ENCODE peak calls at places on chromosome 12, in eight cellular contexts. W, E, R, D, V, M, Q and Y are unnamed samples.
A peak's percentile ranks its signal among the peaks of the same experiment; 100 is the strongest.

GRCh38 chr12:67025543-67026114 is 243.5 kb upstream of the CAND1 start:
- DNase-seq in W (no peak), E (no peak), R (no peak), D (no peak), V (no peak), M (peak; percentile 45), Q (no peak), Y (peak; percentile 4)

GRCh38 chr12:41142376-41142775 is 45.7 kb upstream of the PDZRN4 start:
- DNase-seq in W (no peak), E (no peak), R (no peak), D (no peak), V (no peak), M (no peak), Q (no peak), Y (no peak)

GRCh38 chr12:49900371-49900770 is 3.3 kb downstream of the FAIM2 start:
- DNase-seq in W (no peak), E (no peak), R (no peak), D (peak; percentile 7), V (no peak), M (no peak), Q (no peak), Y (no peak)

GRCh38 chr12:9646794-9647622 is 22.5 kb upstream of the CLEC2D start:
- DNase-seq in W (no peak), E (no peak), R (no peak), D (no peak), V (no peak), M (peak; percentile 9), Q (no peak), Y (peak; percentile 45)

GRCh38 chr12:9048930-9049329 is 59.6 kb downstream of the KLRG1 start:
- DNase-seq in W (no peak), E (no peak), R (no peak), D (no peak), V (no peak), M (no peak), Q (no peak), Y (no peak)

GRCh38 chr12:92977326-92977725 is 48.2 kb upstream of the EEA1 start:
- DNase-seq in W (no peak), E (no peak), R (no peak), D (no peak), V (no peak), M (no peak), Q (no peak), Y (no peak)

GRCh38 chr12:25552681-25553080 is 402 bp downstream of the LMNTD1 start:
- DNase-seq in W (no peak), E (no peak), R (no peak), D (no peak), V (no peak), M (no peak), Q (no peak), Y (peak; percentile 88)

GRCh38 chr12:4412462-4412861 is 33.0 kb upstream of the FGF23 start:
- DNase-seq in W (no peak), E (no peak), R (no peak), D (no peak), V (no peak), M (no peak), Q (no peak), Y (peak; percentile 14)

GRCh38 chr12:69642531-69642930 is 31.8 kb upstream of the LRRC10 start:
- DNase-seq in W (peak; percentile 65), E (no peak), R (no peak), D (no peak), V (no peak), M (no peak), Q (peak; percentile 53), Y (no peak)

GRCh38 chr12:26750531-26751171 is 82.3 kb downstream of the ITPR2 start:
- DNase-seq in W (no peak), E (no peak), R (no peak), D (no peak), V (no peak), M (no peak), Q (no peak), Y (no peak)

GRCh38 chr12:6493580-6494350 is at the start of gene NCAPD2:
- DNase-seq in W (peak; percentile 94), E (peak; percentile 93), R (peak; percentile 84), D (peak; percentile 89), V (peak; percentile 96), M (peak; percentile 98), Q (peak; percentile 95), Y (peak; percentile 95)

GRCh38 chr12:70640901-70641300 is 3.7 kb upstream of the PTPRB start:
- DNase-seq in W (no peak), E (no peak), R (no peak), D (no peak), V (no peak), M (no peak), Q (no peak), Y (no peak)

GRCh38 chr12:55831407-55831880 is 2.1 kb upstream of the DNAJC14 start:
- DNase-seq in W (no peak), E (no peak), R (no peak), D (no peak), V (no peak), M (no peak), Q (no peak), Y (no peak)

GRCh38 chr12:2035421-2036080 is 17.2 kb upstream of the CACNA1C start:
- DNase-seq in W (no peak), E (no peak), R (no peak), D (no peak), V (no peak), M (no peak), Q (no peak), Y (no peak)

GRCh38 chr12:18454330-18454729 is 193.0 kb downstream of the PIK3C2G start:
- DNase-seq in W (no peak), E (no peak), R (no peak), D (no peak), V (no peak), M (no peak), Q (no peak), Y (no peak)

GRCh38 chr12:12439636-12440035 is 82.8 kb downstream of the BORCS5 start:
- DNase-seq in W (no peak), E (no peak), R (no peak), D (no peak), V (no peak), M (peak; percentile 77), Q (no peak), Y (no peak)

GRCh38 chr12:12443482-12443881 is 86.6 kb downstream of the BORCS5 start:
- DNase-seq in W (peak; percentile 29), E (peak; percentile 65), R (no peak), D (peak; percentile 41), V (no peak), M (no peak), Q (peak; percentile 55), Y (no peak)

GRCh38 chr12:12441891-12442461 is 85.1 kb downstream of the BORCS5 start:
- DNase-seq in W (no peak), E (no peak), R (no peak), D (no peak), V (no peak), M (no peak), Q (no peak), Y (no peak)

GRCh38 chr12:12442548-12443071 is 85.7 kb downstream of the BORCS5 start:
- DNase-seq in W (no peak), E (no peak), R (no peak), D (no peak), V (no peak), M (no peak), Q (no peak), Y (peak; percentile 29)

GRCh38 chr12:12441051-12441807 is 84.4 kb downstream of the BORCS5 start:
- DNase-seq in W (no peak), E (no peak), R (no peak), D (no peak), V (no peak), M (no peak), Q (no peak), Y (no peak)
- H3K4me3 ChIP-seq in W (no peak overlapping the region), E (no peak overlapping the region), R (no peak overlapping the region), D (no peak overlapping the region), V (no peak overlapping the region), M (no peak overlapping the region), Q (no peak overlapping the region), Y (no peak overlapping the region)

GRCh38 chr12:121894633-121895032 is 6.0 kb downstream of the PSMD9 start:
- DNase-seq in W (no peak), E (peak; percentile 29), R (no peak), D (peak; percentile 37), V (no peak), M (peak; percentile 72), Q (no peak), Y (no peak)
- TF ChIP-seq CTCF in W (peak; percentile 5), E (peak; percentile 41), R (peak; percentile 10), D (peak; percentile 49), V (no peak), M (peak; percentile 37), Q (peak; percentile 26), Y (peak; percentile 25)

GRCh38 chr12:84840356-84840755 is 72.2 kb downstream of the SLC6A15 start:
- DNase-seq in W (no peak), E (no peak), R (no peak), D (no peak), V (no peak), M (no peak), Q (no peak), Y (no peak)
- H3K4me3 ChIP-seq in W (no peak overlapping the region), E (no peak overlapping the region), R (no peak overlapping the region), D (no peak overlapping the region), V (no peak overlapping the region), M (no peak overlapping the region), Q (no peak overlapping the region), Y (no peak overlapping the region)

DNA sequence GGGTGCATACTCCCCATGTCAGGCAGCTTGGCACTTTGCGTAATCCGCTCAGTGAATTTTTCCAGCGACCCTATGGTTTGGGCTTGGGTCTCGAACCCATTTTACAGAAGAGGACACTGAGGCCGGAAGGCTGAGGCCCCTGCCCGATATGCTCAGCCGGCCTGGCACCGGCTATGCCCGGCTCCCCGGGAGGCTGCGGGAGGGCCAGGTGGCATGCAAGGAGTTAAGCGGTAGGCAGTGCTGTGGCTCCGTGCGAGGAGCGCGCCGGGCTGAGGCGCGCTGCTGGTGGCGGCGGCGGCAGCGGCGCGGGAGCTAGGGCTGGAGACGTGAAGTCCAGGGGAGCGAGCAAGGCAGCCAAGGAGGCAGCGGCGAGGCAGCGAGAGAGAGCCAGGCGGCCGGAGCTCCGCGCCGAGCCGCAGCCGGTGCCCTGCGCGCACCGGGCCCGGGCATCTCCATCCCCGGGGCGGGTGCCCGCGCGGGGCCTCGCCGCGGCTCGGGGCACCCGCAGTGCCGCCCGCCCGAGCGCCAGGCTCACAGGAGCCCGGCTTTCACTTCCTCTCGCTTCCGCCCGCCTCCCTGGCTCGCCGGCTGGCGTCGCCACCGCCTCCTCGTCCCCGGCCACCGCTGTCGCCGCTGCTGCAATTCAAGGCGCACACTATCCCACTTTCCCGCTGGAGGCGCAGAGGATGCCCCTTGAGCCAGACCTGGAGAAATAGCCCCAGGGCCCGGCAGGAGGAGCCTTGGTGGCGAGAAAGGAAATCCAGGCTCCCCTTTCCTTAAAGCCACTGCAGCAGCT is at the start of gene WSCD2:
- DNase-seq in W (peak; percentile 54), E (peak; percentile 67), R (peak; percentile 21), D (peak; percentile 15), V (peak; percentile 36), M (peak; percentile 52), Q (peak; percentile 24), Y (peak; percentile 19)
- TF ChIP-seq CTCF in W (no peak), E (peak; percentile 24), R (peak; percentile 19), D (no peak), V (no peak), M (peak; percentile 10), Q (peak; percentile 45), Y (no peak)